ENCODE peak calls at places on chromosomes 2 and 18, in ten cellular contexts. B is CD8-positive, alpha-beta T cell; V is effector CD4-positive, alpha-beta T cell; A is NCI-H2029; P is BJ; J is fibroblast of villous mesenchyme; Q is NCI-H1048; F is germinal center; U is body of pancreas; H is activated CD8-positive, alpha-beta memory T cell treated with anti-CD3 and anti-CD28 coated beads, Interleukin-2, amount 50 U/mL, for 4 hours. G is an unnamed sample.

GRCh38 chr2:25246558-25247290 is 78.3 kb upstream of the POMC start:
- DNase-seq in B (no peak), V (no peak), A (no peak), P (no peak), J (no peak), Q (no peak), F (no peak), U (no peak), H (no peak), G (no peak)

GRCh38 chr18:54127759-54128378 is 96.6 kb downstream of the MBD2 start:
- DNase-seq in B (no peak), V (no peak), A (no peak), P (no peak), J (peak; percentile 52), Q (peak; percentile 3), F (peak; percentile 10), U (no peak), H (no peak), G (no peak)

GRCh38 chr2:129281761-129282160 is 697.7 kb upstream of the RAB6C start:
- DNase-seq in B (no peak), V (no peak), A (peak; percentile 62), P (no peak), J (no peak), Q (no peak), F (no peak), U (no peak), H (no peak), G (no peak)

GRCh38 chr18:816088-816653 is 4.1 kb upstream of the YES1 start:
- DNase-seq in B (no peak), V (no peak), A (no peak), P (no peak), J (no peak), Q (no peak), F (no peak), U (no peak), H (no peak), G (no peak)

GRCh38 chr2:43318791-43319190 is 92.4 kb upstream of the ZFP36L2 start:
- DNase-seq in B (no peak), V (no peak), A (no peak), P (no peak), J (peak; percentile 72), Q (no peak), F (no peak), U (no peak), H (no peak), G (no peak)

GRCh38 chr2:3461781-3462492 is 57.4 kb downstream of the ADI1 start:
- DNase-seq in B (peak; percentile 43), V (peak; percentile 13), A (peak; percentile 26), P (no peak), J (peak; percentile 72), Q (no peak), F (peak; percentile 76), U (peak; percentile 39), H (no peak), G (no peak)

GRCh38 chr2:27223416-27223815 is 6.2 kb downstream of the CAD start:
- DNase-seq in B (no peak), V (no peak), A (no peak), P (no peak), J (no peak), Q (no peak), F (no peak), U (no peak), H (no peak), G (no peak)

GRCh38 chr2:218995972-218996644 is 2.9 kb upstream of the CRYBA2 start:
- DNase-seq in B (peak; percentile 82), V (peak; percentile 68), A (peak; percentile 87), P (no peak), J (peak; percentile 79), Q (peak; percentile 48), F (peak; percentile 85), U (peak; percentile 96), H (peak; percentile 79), G (peak; percentile 96)

GRCh38 chr2:64767670-64768425 is 114.1 kb upstream of the SERTAD2 start:
- DNase-seq in B (peak; percentile 81), V (peak; percentile 61), A (peak; percentile 60), P (no peak), J (peak; percentile 81), Q (peak; percentile 40), F (peak; percentile 82), U (peak; percentile 93), H (peak; percentile 78), G (peak; percentile 95)

GRCh38 chr2:168087406-168087805 is 160.0 kb downstream of the STK39 start:
- DNase-seq in B (no peak), V (no peak), A (no peak), P (no peak), J (no peak), Q (no peak), F (no peak), U (no peak), H (no peak), G (no peak)

GRCh38 chr2:20339012-20339411 is 11.6 kb downstream of the PUM2 start:
- DNase-seq in B (no peak), V (no peak), A (no peak), P (no peak), J (no peak), Q (no peak), F (no peak), U (no peak), H (no peak), G (no peak)

GRCh38 chr2:110957267-110957666 is 163.4 kb upstream of the BCL2L11 start:
- DNase-seq in B (no peak), V (no peak), A (no peak), P (no peak), J (no peak), Q (no peak), F (no peak), U (no peak), H (no peak), G (no peak)

GRCh38 chr18:57088883-57089282 is 58.0 kb upstream of the BOD1L2 start:
- DNase-seq in B (no peak), V (no peak), A (no peak), P (no peak), J (no peak), Q (no peak), F (peak; percentile 69), U (no peak), H (no peak), G (no peak)